ENCODE peak calls at places on chromosomes 4 and X, in seven cellular contexts. O, V, I, M, L, N and G are unnamed samples.

GRCh38 chr4:112766422-112766821 is 129.5 kb downstream of the LARP7 start:
- DNase-seq in O (no peak), V (peak; percentile 43), I (no peak), M (peak; percentile 13), L (peak; percentile 34), N (peak; percentile 49), G (peak; percentile 36)

GRCh38 chr4:1043658-1044468 is 32.4 kb downstream of the FGFRL1 start:
- DNase-seq in O (peak; percentile 89), V (peak; percentile 100), I (peak; percentile 99), M (no peak), L (peak; percentile 99), N (peak; percentile 98), G (peak; percentile 100)

GRCh38 chr4:126753592-126753991 is 879.2 kb upstream of the INTU start:
- DNase-seq in O (no peak), V (no peak), I (no peak), M (no peak), L (no peak), N (no peak), G (no peak)

GRCh38 chr4:22553560-22553959 is 37.7 kb upstream of the ADGRA3 start:
- DNase-seq in O (no peak), V (no peak), I (no peak), M (no peak), L (no peak), N (no peak), G (no peak)

GRCh38 chr4:84498203-84499026 is 677 bp downstream of the NKX6-1 start:
- DNase-seq in O (no peak), V (peak; percentile 25), I (no peak), M (peak; percentile 49), L (no peak), N (peak; percentile 17), G (peak; percentile 38)

GRCh38 chrX:46628406-46629371 is 55.1 kb downstream of the CHST7 start:
- DNase-seq in O (no peak), V (peak; percentile 81), I (peak; percentile 80), M (no peak), L (peak; percentile 47), N (no peak), G (no peak)

GRCh38 chr4:8665406-8666360 is 73.1 kb downstream of the CPZ start:
- DNase-seq in O (peak; percentile 37), V (no peak), I (no peak), M (no peak), L (no peak), N (no peak), G (no peak)

GRCh38 chrX:119706616-119707015 is 13.6 kb upstream of the SEPTIN6 start:
- DNase-seq in O (no peak), V (no peak), I (no peak), M (no peak), L (no peak), N (no peak), G (no peak)

GRCh38 chr4:55733874-55734437 is 85.6 kb upstream of the EXOC1L start:
- DNase-seq in O (no peak), V (peak; percentile 71), I (no peak), M (no peak), L (peak; percentile 10), N (peak; percentile 98), G (peak; percentile 96)

GRCh38 chrX:74420194-74421035 is 878 bp upstream of the SLC16A2 start:
- DNase-seq in O (peak; percentile 87), V (peak; percentile 59), I (peak; percentile 92), M (peak; percentile 60), L (peak; percentile 62), N (peak; percentile 53), G (peak; percentile 60)

GRCh38 chrX:41621236-41621651 is 67.5 kb upstream of the GPR34 start:
- DNase-seq in O (no peak), V (no peak), I (no peak), M (peak; percentile 24), L (peak; percentile 13), N (peak; percentile 24), G (no peak)

GRCh38 chrX:152817082-152817744 is 13.3 kb downstream of the CETN2 start:
- DNase-seq in O (no peak), V (peak; percentile 53), I (no peak), M (peak; percentile 36), L (peak; percentile 41), N (peak; percentile 47), G (peak; percentile 47)

GRCh38 chr4:87540176-87541058 is 11.2 kb upstream of the SPARCL1 start:
- DNase-seq in O (no peak), V (peak; percentile 93), I (peak; percentile 75), M (no peak), L (no peak), N (no peak), G (no peak)

GRCh38 chr4:700587-701264 is 4.9 kb upstream of the PCGF3 start:
- DNase-seq in O (no peak), V (no peak), I (no peak), M (no peak), L (no peak), N (no peak), G (no peak)

GRCh38 chr4:175540151-175540550 is 271.9 kb downstream of the GPM6A start:
- DNase-seq in O (no peak), V (no peak), I (no peak), M (no peak), L (no peak), N (peak; percentile 38), G (peak; percentile 8)

GRCh38 chrX:129836827-129837226 is 6.9 kb downstream of the ZDHHC9 start:
- DNase-seq in O (no peak), V (no peak), I (no peak), M (no peak), L (no peak), N (no peak), G (no peak)

GRCh38 chr4:80265571-80266266 is 745 bp upstream of the FGF5 start:
- DNase-seq in O (no peak), V (peak; percentile 92), I (no peak), M (peak; percentile 33), L (peak; percentile 85), N (peak; percentile 84), G (peak; percentile 50)

GRCh38 chr4:154065368-154065767 is 276.5 kb upstream of the SFRP2 start:
- DNase-seq in O (no peak), V (no peak), I (no peak), M (no peak), L (no peak), N (no peak), G (no peak)

GRCh38 chr4:82380831-82381230 is 7.0 kb upstream of the HNRNPD start:
- DNase-seq in O (no peak), V (no peak), I (no peak), M (no peak), L (no peak), N (no peak), G (no peak)

GRCh38 chr4:66340286-66340893 is 670.1 kb upstream of the EPHA5 start:
- DNase-seq in O (no peak), V (no peak), I (no peak), M (no peak), L (no peak), N (no peak), G (no peak)

GRCh38 chr4:78610546-78611214 is 59.1 kb downstream of the ANXA3 start:
- DNase-seq in O (no peak), V (peak; percentile 54), I (no peak), M (no peak), L (no peak), N (no peak), G (no peak)

GRCh38 chr4:31613946-31614623 is 893.9 kb downstream of the PCDH7 start:
- DNase-seq in O (no peak), V (no peak), I (no peak), M (no peak), L (no peak), N (peak; percentile 7), G (no peak)

GRCh38 chrX:123976671-123977316 is 15.3 kb downstream of the STAG2 start:
- DNase-seq in O (no peak), V (peak; percentile 58), I (no peak), M (no peak), L (peak; percentile 45), N (peak; percentile 47), G (peak; percentile 60)

GRCh38 chr4:139207873-139208403 is 30.9 kb upstream of the ELF2 start:
- DNase-seq in O (no peak), V (no peak), I (no peak), M (no peak), L (no peak), N (no peak), G (no peak)

GRCh38 chr4:188143731-188144130 is 4.5 kb downstream of the TRIML1 start:
- DNase-seq in O (no peak), V (no peak), I (no peak), M (peak; percentile 39), L (no peak), N (no peak), G (peak; percentile 13)

DNA sequence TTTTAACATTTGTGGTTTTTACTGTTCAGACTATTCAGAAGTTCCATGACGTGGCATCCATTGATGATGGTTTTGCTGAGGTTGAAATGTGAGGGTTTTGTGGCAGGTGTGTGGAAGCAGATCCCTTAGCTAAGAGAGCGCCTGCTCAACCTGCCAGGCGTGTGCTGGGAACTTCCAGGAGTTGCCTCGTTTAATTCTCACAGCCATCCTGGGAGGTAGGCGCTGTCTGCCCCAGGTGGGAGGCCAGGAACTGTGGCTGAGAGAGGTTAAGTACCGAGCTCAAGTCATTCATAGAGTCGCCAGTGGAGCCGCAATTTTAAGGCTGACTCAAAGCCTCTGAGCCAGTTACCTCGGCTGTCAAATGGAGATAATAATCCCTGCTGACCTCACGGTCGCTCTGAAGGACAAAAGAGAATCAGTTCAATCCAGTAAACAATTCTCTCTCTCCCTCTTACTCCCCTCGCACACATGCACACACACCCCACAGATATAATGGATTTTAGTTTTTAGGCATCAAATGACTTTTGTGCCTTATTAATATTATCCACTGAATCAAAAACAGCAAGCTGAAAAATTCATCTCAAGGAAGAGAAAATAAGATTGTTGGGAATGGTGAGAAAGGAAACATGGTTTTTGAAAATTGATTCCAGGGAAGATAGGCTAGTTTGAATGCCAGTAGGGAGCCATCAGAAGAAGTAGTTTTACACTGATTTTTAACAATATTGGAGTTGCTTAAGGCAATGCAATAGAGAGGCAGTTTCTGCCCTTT is 171.4 kb downstream of the PTTG2 start:
- DNase-seq in O (no peak), V (peak; percentile 49), I (no peak), M (peak; percentile 43), L (no peak), N (peak; percentile 31), G (no peak)
- TF ChIP-seq CTCF in O (no peak), V (no peak), I (no peak), M (no peak), L (no peak), N (no peak), G (no peak)

GRCh38 chr4:99159699-99160098 is 15.6 kb upstream of the ADH4 start:
- DNase-seq in O (no peak), V (peak; percentile 24), I (no peak), M (no peak), L (no peak), N (peak; percentile 4), G (peak; percentile 14)
- TF ChIP-seq CTCF in O (no peak), V (peak; percentile 32), I (no peak), M (no peak), L (no peak), N (no peak), G (peak; percentile 17)

GRCh38 chrX:107775734-107776511 is at the start of gene TSC22D3:
- DNase-seq in O (peak; percentile 84), V (peak; percentile 74), I (peak; percentile 94), M (peak; percentile 94), L (peak; percentile 61), N (peak; percentile 73), G (peak; percentile 87)
- TF ChIP-seq CTCF in O (peak; percentile 12), V (no peak), I (peak; percentile 9), M (no peak), L (no peak), N (no peak), G (no peak)

DNA sequence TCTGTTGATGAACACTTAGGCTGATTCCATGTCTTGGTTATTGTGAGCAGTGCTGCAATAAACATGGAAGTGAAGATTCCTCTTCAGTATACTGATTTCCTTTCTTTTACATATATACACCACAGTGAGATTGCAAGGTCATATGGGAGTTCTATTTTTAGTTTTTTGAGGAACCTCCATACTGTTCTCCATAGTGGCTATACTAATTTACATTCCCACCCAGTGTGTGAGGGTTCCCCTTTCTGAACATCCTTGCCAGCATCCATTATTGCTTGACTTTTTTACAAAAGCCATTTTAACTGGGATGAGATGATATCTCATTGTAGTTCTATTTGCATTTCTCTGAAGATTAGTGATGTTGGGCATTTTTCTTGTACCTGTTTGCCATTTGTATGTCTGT is 80.5 kb upstream of the GALNT7 start:
- DNase-seq in O (no peak), V (no peak), I (no peak), M (no peak), L (no peak), N (no peak), G (no peak)
- TF ChIP-seq CTCF in O (no peak), V (no peak), I (no peak), M (no peak), L (no peak), N (no peak), G (no peak)